ENCODE peak calls at places on chromosomes 2 and 18, in five cellular contexts. A, Q, H, G and B are unnamed samples.

GRCh38 chr2:133264951-133265949 is 303.0 kb downstream of the NCKAP5 start:
- DNase-seq in A (no peak), Q (peak; percentile 39), H (peak; percentile 3), G (peak; percentile 86), B (no peak)

GRCh38 chr2:8413589-8414135 is 268.2 kb upstream of the ID2 start:
- DNase-seq in A (no peak), Q (no peak), H (no peak), G (no peak), B (no peak)

GRCh38 chr2:204144487-204144886 is 207.9 kb downstream of the ICOS start:
- DNase-seq in A (no peak), Q (no peak), H (no peak), G (no peak), B (no peak)

GRCh38 chr2:8719528-8719927 is 37.7 kb downstream of the ID2 start:
- DNase-seq in A (peak; percentile 69), Q (no peak), H (peak; percentile 2), G (peak; percentile 47), B (no peak)

GRCh38 chr2:171979103-171979502 is 20.6 kb upstream of the METAP1D start:
- DNase-seq in A (no peak), Q (no peak), H (no peak), G (no peak), B (no peak)

GRCh38 chr2:18580606-18581005 is 8.8 kb downstream of the NT5C1B start:
- DNase-seq in A (no peak), Q (no peak), H (no peak), G (no peak), B (no peak)

GRCh38 chr2:156874707-156875106 is 382.8 kb upstream of the GALNT5 start:
- DNase-seq in A (no peak), Q (no peak), H (no peak), G (no peak), B (no peak)

GRCh38 chr2:23480991-23481797 is 96.2 kb downstream of the KLHL29 start:
- DNase-seq in A (peak; percentile 16), Q (no peak), H (peak; percentile 87), G (peak; percentile 73), B (no peak)

GRCh38 chr2:145617906-145618305 is 1098.0 kb upstream of the ZEB2 start:
- DNase-seq in A (no peak), Q (no peak), H (peak; percentile 9), G (no peak), B (no peak)

GRCh38 chr2:181770145-181770544 is 89.8 kb upstream of the NEUROD1 start:
- DNase-seq in A (no peak), Q (no peak), H (no peak), G (no peak), B (no peak)

GRCh38 chr2:217412299-217412698 is 552.4 kb upstream of the TNP1 start:
- DNase-seq in A (no peak), Q (no peak), H (no peak), G (no peak), B (no peak)

GRCh38 chr18:43847164-43848091 is 570.1 kb upstream of the SYT4 start:
- DNase-seq in A (no peak), Q (no peak), H (no peak), G (peak; percentile 84), B (no peak)

GRCh38 chr2:224869601-224870000 is 153.4 kb upstream of the CCDC195 start:
- DNase-seq in A (peak; percentile 49), Q (no peak), H (no peak), G (no peak), B (no peak)